ENCODE peak calls at places on chromosomes 16 and 17, in eight cellular contexts. D, N, C, V, L, B, O and U are unnamed samples. For H3K4me1, the result is how much of the 10 kb centered on the place peaks cover.

GRCh38 chr16:23893976-23894375 is 58.2 kb downstream of the PRKCB start:
- DNase-seq in D (no peak), N (no peak), C (no peak), V (no peak), L (no peak), B (no peak), O (no peak), U (no peak)

GRCh38 chr16:51134269-51134812 is 16.7 kb downstream of the SALL1 start:
- DNase-seq in D (no peak), N (no peak), C (no peak), V (no peak), L (no peak), B (no peak), O (no peak), U (no peak)

GRCh38 chr16:6160871-6161270 is 1063.3 kb upstream of the EEF2KMT start:
- DNase-seq in D (no peak), N (no peak), C (no peak), V (no peak), L (no peak), B (no peak), O (no peak), U (no peak)

GRCh38 chr16:83953796-83954576 is 946 bp downstream of the OSGIN1 start:
- DNase-seq in D (no peak), N (no peak), C (no peak), V (no peak), L (peak), B (peak), O (no peak), U (no peak)

GRCh38 chr17:10226930-10227695 is 28.7 kb upstream of the GAS7 start:
- DNase-seq in D (peak), N (peak), C (peak), V (peak), L (peak), B (peak), O (peak), U (no peak)

GRCh38 chr17:62790554-62790953 is 17.6 kb downstream of the MARCHF10 start:
- DNase-seq in D (no peak), N (no peak), C (no peak), V (no peak), L (peak), B (no peak), O (no peak), U (no peak)

GRCh38 chr17:17051791-17052461 is 9.7 kb downstream of the MPRIP start:
- DNase-seq in D (peak), N (no peak), C (no peak), V (no peak), L (peak), B (no peak), O (no peak), U (peak)

GRCh38 chr17:78939615-78940014 is 14.4 kb upstream of the TIMP2 start:
- DNase-seq in D (no peak), N (no peak), C (no peak), V (no peak), L (peak), B (no peak), O (no peak), U (no peak)

GRCh38 chr17:1762906-1763829 is 1.3 kb downstream of the SERPINF1 start:
- DNase-seq in D (no peak), N (no peak), C (peak), V (no peak), L (peak), B (no peak), O (peak), U (peak)

GRCh38 chr17:31492880-31493655 is 101.6 kb downstream of the RAB11FIP4 start:
- DNase-seq in D (peak), N (no peak), C (peak), V (no peak), L (peak), B (no peak), O (peak), U (peak)

GRCh38 chr16:73052441-73053030 is 4.6 kb upstream of the ZFHX3 start:
- DNase-seq in D (no peak), N (no peak), C (no peak), V (no peak), L (no peak), B (no peak), O (no peak), U (no peak)

GRCh38 chr16:73053038-73053378 is 5.1 kb upstream of the ZFHX3 start:
- DNase-seq in D (no peak), N (no peak), C (no peak), V (no peak), L (no peak), B (no peak), O (no peak), U (no peak)

GRCh38 chr16:73054732-73055481 is 7.0 kb upstream of the ZFHX3 start:
- DNase-seq in D (no peak), N (no peak), C (no peak), V (no peak), L (peak), B (no peak), O (no peak), U (no peak)

GRCh38 chr16:73054131-73054496 is 6.2 kb upstream of the ZFHX3 start:
- DNase-seq in D (no peak), N (no peak), C (no peak), V (no peak), L (peak), B (no peak), O (no peak), U (no peak)

GRCh38 chr16:73053379-73054130 is 5.6 kb upstream of the ZFHX3 start:
- DNase-seq in D (no peak), N (no peak), C (no peak), V (no peak), L (peak), B (peak), O (no peak), U (no peak)
- H3K4me3 ChIP-seq in D (no peak), N (no peak), C (peak), V (no peak), L (peak), B (peak), O (peak), U (peak)

DNA sequence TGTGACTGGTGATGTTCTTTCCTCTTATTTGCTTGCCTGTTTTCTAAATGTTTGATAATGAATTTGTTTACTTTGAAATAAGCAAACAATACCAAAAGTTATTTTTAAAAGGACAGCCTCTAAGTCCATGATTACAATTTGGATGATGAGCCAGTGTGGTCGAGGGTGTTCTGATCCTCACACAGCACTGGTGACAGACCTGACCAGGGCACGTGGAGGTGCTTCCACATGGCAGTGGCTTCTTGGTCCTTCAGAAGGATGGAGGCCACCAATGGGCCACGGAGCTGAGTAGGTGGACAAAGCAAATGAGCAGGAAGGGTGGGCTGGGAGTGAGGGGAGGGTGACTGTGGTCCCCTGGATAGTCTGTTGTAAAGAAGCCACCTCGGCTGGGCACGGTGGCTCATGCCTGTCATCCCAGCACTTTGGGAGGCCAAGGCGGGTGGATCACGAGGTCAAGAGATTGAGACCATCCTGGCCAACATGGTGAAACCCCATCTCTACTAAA is 4.2 kb upstream of the TEX19 start:
- DNase-seq in D (no peak), N (no peak), C (no peak), V (no peak), L (peak), B (no peak), O (no peak), U (no peak)
- H3K4me1 ChIP-seq in D (under half), N (under half), C (under half), V (under half), L (under half), B (under half), O (under half), U (under half)

DNA sequence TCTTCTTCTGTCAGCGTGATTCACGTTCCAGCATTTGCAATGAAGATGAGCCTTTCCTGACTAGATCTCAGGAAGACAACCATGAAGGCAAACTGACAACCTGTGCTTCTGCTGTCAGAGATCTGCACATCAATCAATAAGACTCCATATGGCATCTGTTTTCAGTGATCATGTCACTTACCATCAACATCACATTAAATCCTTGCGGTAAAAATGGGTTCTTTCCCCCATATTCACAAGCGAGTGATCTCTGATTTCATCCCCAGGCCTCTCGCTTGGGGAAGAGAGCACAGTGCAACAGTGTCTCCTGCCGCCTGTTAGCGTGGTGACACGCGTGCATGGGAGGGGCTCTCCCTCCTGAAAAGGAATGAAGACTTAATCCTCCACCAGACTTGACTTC is 11.1 kb downstream of the NACA2 start:
- DNase-seq in D (no peak), N (no peak), C (no peak), V (no peak), L (no peak), B (no peak), O (no peak), U (no peak)
- H3K4me3 ChIP-seq in D (no peak), N (no peak), C (no peak), V (no peak), L (no peak), B (no peak), O (no peak), U (no peak)

GRCh38 chr17:67276075-67276474 is 31.1 kb upstream of the HELZ start:
- DNase-seq in D (no peak), N (no peak), C (no peak), V (no peak), L (no peak), B (no peak), O (no peak), U (no peak)
- H3K4me1 ChIP-seq in D (under half), N (under half), C (under half), V (under half), L (under half), B (under half), O (under half), U (under half)

DNA sequence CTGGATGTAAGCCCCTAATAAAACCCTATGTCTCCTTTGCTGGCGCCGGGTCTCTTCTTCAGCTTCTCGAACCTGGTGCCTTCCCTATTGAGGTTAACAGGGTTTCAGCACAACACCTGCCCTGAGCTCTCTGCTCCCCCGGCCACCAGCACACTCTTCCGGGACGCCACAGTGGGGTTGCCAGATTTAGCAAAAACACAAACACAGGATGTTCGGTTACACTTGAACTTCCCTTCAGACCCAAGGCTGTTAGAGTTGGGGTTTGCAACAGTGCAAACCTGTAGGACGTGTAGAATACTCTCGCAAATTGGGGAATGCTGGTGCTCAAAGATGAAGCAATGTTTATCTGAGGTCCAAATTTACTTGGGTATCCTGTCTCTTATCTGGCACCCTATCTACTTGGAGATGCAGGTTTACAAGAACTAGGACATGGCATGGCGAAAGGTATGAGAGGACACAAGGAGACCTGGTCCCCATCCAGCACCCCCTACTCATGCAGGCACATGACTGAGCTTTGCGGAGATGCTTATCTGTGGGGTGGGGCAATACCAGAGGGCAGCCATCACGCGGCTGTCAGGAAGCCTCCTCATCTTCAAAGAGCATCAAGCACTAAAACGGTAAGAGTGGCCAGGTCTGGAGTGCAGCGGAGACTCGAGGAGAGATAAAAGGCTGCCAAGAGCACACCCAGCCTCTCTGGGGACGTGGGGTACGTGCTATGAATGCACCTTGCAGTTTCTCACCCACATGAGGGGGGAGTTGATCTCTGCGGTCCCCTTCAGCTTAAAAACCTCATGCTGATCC is 52.8 kb downstream of the SDK2 start:
- DNase-seq in D (peak), N (peak), C (no peak), V (peak), L (peak), B (no peak), O (no peak), U (no peak)
- H3K4me3 ChIP-seq in D (peak), N (no peak), C (no peak), V (peak), L (no peak), B (no peak), O (no peak), U (no peak)

DNA sequence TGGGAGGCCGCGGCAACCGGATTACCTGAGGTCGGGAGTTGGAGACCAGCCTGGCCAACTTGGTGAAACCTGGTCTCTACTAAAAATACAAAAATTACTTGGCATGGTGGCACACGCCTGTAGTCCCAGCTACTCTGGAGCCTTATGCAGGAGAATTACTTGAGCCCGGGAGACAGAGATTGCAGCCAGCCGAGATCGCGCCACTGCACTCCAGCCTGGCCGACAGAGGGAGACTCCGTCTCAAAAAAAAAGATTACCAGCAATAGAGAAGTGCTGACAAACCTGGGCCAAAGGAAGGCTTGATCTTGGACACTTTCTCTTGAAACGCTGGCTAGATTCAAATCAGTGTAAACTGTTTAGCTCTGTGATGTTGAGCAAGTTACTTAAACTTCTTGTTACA is 4.3 kb downstream of the MT1H start:
- DNase-seq in D (no peak), N (no peak), C (no peak), V (no peak), L (no peak), B (no peak), O (no peak), U (no peak)
- H3K4me1 ChIP-seq in D (under half), N (under half), C (under half), V (under half), L (under half), B (under half), O (under half), U (under half)